ENCODE peak calls at places on chromosomes 3 and 15, in seven cellular contexts. U, S, E, M, O, K and Q are unnamed samples.

GRCh38 chr3:143482106-143483088 is 362.8 kb downstream of the CHST2 start:
- DNase-seq in O (no peak), S (no peak), U (no peak), M (no peak), K (no peak), E (no peak), Q (no peak)

GRCh38 chr3:181974198-181974597 is 262.5 kb downstream of the SOX2 start:
- DNase-seq in U (no peak), E (no peak), S (no peak), K (no peak), M (no peak), O (no peak), Q (no peak)

GRCh38 chr3:11331101-11331500 is 58.9 kb downstream of the ATG7 start:
- DNase-seq in S (no peak), E (peak; percentile 73), O (no peak), M (no peak), K (no peak), U (no peak), Q (no peak)

GRCh38 chr3:45611619-45612018 is 17.1 kb downstream of the LIMD1 start:
- DNase-seq in U (no peak), M (peak; percentile 74), O (no peak), K (no peak), E (no peak), S (no peak), Q (no peak)

GRCh38 chr3:149810846-149811245 is 2.2 kb upstream of the RNF13 start:
- DNase-seq in U (no peak), O (no peak), M (no peak), K (no peak), E (no peak), S (no peak), Q (no peak)

GRCh38 chr3:87503901-87504498 is 227.6 kb upstream of the POU1F1 start:
- DNase-seq in M (peak; percentile 75), E (peak; percentile 85), U (peak; percentile 83), O (no peak), K (no peak), S (no peak), Q (no peak)

GRCh38 chr3:108946292-108947290 is 7.1 kb downstream of the GUCA1C start:
- DNase-seq in S (no peak), K (no peak), U (no peak), O (no peak), E (no peak), M (no peak), Q (no peak)

GRCh38 chr3:26535151-26535550 is 87.4 kb upstream of the LRRC3B start:
- DNase-seq in U (no peak), M (no peak), E (no peak), K (no peak), O (no peak), S (no peak), Q (no peak)

GRCh38 chr3:33132019-33132360 is 18.2 kb downstream of the CRTAP start:
- DNase-seq in S (no peak), M (no peak), E (no peak), K (no peak), O (no peak), U (no peak), Q (no peak)

GRCh38 chr15:58773024-58773423 is 1.9 kb downstream of the MINDY2 start:
- DNase-seq in E (no peak), S (no peak), K (no peak), M (no peak), U (no peak), O (no peak), Q (no peak)

GRCh38 chr15:71780349-71780976 is 29.9 kb upstream of the NR2E3 start:
- DNase-seq in S (no peak), O (peak; percentile 70), U (peak; percentile 97), K (peak; percentile 28), E (peak; percentile 84), M (peak; percentile 80), Q (no peak)

GRCh38 chr3:104273046-104273649 is 1093.6 kb upstream of the ALCAM start:
- DNase-seq in U (peak; percentile 74), K (no peak), O (no peak), S (no peak), E (peak; percentile 34), M (peak; percentile 24), Q (no peak)

GRCh38 chr15:78453447-78453846 is 15.4 kb downstream of the IREB2 start:
- DNase-seq in U (no peak), O (no peak), M (no peak), S (no peak), K (no peak), E (no peak), Q (no peak)

GRCh38 chr3:105906834-105907233 is 38.0 kb upstream of the CBLB start:
- DNase-seq in M (no peak), S (no peak), O (no peak), K (no peak), E (peak; percentile 36), U (no peak), Q (peak; percentile 32)

GRCh38 chr3:160035757-160036156 is 47.1 kb downstream of the IL12A start:
- DNase-seq in K (no peak), S (no peak), O (no peak), M (no peak), U (no peak), E (no peak), Q (no peak)

GRCh38 chr3:160756907-160757623 is 1.0 kb downstream of the PPM1L start:
- DNase-seq in E (peak; percentile 1), U (peak; percentile 62), S (no peak), O (peak; percentile 58), M (peak; percentile 58), K (peak; percentile 19), Q (no peak)

GRCh38 chr3:171660126-171660661 is 150.1 kb downstream of the PLD1 start:
- DNase-seq in K (no peak), M (no peak), O (no peak), S (no peak), E (no peak), U (no peak), Q (no peak)

GRCh38 chr15:28273468-28273867 is 48.5 kb downstream of the HERC2 start:
- DNase-seq in M (peak; percentile 51), U (peak; percentile 56), E (peak; percentile 38), S (no peak), K (no peak), O (no peak), Q (no peak)

GRCh38 chr3:178001670-178002101 is 534.5 kb upstream of the KCNMB2 start:
- DNase-seq in M (no peak), O (peak; percentile 11), S (no peak), E (no peak), U (no peak), K (no peak), Q (no peak)

GRCh38 chr3:113968986-113969385 is 21.2 kb downstream of the ZDHHC23 start:
- DNase-seq in U (peak; percentile 12), E (no peak), K (no peak), M (no peak), O (no peak), S (no peak), Q (no peak)

GRCh38 chr3:197374951-197375560 is 76.6 kb upstream of the DLG1 start:
- DNase-seq in K (no peak), U (no peak), E (no peak), M (no peak), O (peak; percentile 18), S (no peak), Q (no peak)

GRCh38 chr3:94787734-94788133 is 724.9 kb downstream of the NSUN3 start:
- DNase-seq in E (no peak), K (no peak), S (no peak), M (no peak), O (no peak), U (no peak), Q (no peak)

GRCh38 chr15:87032291-87032690 is 952.6 kb downstream of the AGBL1 start:
- DNase-seq in K (no peak), U (peak; percentile 8), S (peak; percentile 79), O (no peak), M (no peak), E (no peak), Q (no peak)

GRCh38 chr3:170258105-170258487 is 35.9 kb downstream of the PRKCI start:
- DNase-seq in O (no peak), U (peak; percentile 37), E (no peak), S (no peak), K (no peak), M (no peak), Q (no peak)

GRCh38 chr3:147369671-147370123 is 36.6 kb downstream of the ZIC4 start:
- DNase-seq in K (no peak), O (no peak), M (peak; percentile 74), U (no peak), E (no peak), S (no peak), Q (no peak)

GRCh38 chr15:70613259-70613658 is 150.1 kb downstream of the UACA start:
- DNase-seq in E (no peak), S (no peak), M (no peak), K (peak; percentile 61), U (no peak), O (no peak), Q (no peak)

GRCh38 chr3:193507566-193507965 is 47.1 kb downstream of the ATP13A4 start:
- DNase-seq in M (no peak), K (no peak), S (no peak), U (no peak), O (no peak), E (no peak), Q (no peak)

GRCh38 chr3:193508108-193508507 is 46.6 kb downstream of the ATP13A4 start:
- DNase-seq in S (no peak), E (no peak), M (no peak), U (no peak), O (no peak), K (no peak), Q (no peak)

GRCh38 chr3:193510154-193510553 is 44.5 kb downstream of the ATP13A4 start:
- DNase-seq in S (no peak), M (no peak), K (no peak), U (no peak), E (no peak), O (no peak), Q (no peak)

GRCh38 chr3:193509103-193509965 is 45.4 kb downstream of the ATP13A4 start:
- DNase-seq in O (no peak), E (no peak), S (no peak), K (no peak), U (no peak), M (no peak), Q (no peak)
- H3K4me3 ChIP-seq in O (no peak overlapping the region), E (no peak overlapping the region), S (no peak overlapping the region), K (no peak overlapping the region), U (no peak overlapping the region), M (no peak overlapping the region), Q (no peak overlapping the region)

GRCh38 chr3:165696496-165696895 is 140.7 kb downstream of the BCHE start:
- DNase-seq in M (no peak), E (no peak), K (no peak), S (no peak), U (no peak), O (no peak), Q (no peak)
- H3K4me1 ChIP-seq in M (no peaks in the 10 kb centered on the region), E (no peaks in the 10 kb centered on the region), K (no peaks in the 10 kb centered on the region), S (no peaks in the 10 kb centered on the region), U (no peaks in the 10 kb centered on the region), O (no peaks in the 10 kb centered on the region), Q (no peaks in the 10 kb centered on the region)

GRCh38 chr15:99250001-99250400 is 620 bp upstream of the TTC23 start:
- DNase-seq in M (no peak), K (no peak), S (no peak), U (no peak), O (no peak), E (no peak), Q (no peak)
- H3K27ac ChIP-seq in M (peak overlapping the region; percentile 81), K (no peak overlapping the region), S (peak overlapping the region; percentile 71), U (no peak overlapping the region), O (no peak overlapping the region), E (peak overlapping the region; percentile 89), Q (peak overlapping the region; percentile 99)

DNA sequence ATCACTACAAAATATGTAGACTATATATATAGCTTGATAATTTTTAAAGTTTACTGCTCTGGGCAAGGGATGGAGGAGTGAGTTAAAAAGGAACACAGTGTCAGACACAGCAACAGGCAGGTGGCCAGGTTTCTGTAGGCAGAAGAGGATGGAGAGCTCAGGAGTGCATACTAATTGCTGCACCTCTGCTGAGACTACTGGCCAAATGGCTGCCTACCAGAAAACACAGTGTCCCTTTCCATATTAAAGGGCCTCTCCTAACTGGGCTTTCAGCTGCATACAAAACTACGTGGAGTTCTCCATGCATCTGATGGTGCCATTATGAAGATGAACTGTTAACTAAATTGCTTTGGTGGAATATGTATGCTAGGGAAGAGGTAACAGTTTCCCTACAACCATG is 1.8 kb downstream of the ATP13A4 start:
- DNase-seq in S (no peak), K (no peak), M (no peak), E (no peak), U (no peak), O (no peak), Q (peak; percentile 56)
- H3K4me3 ChIP-seq in S (no peak overlapping the region), K (no peak overlapping the region), M (no peak overlapping the region), E (no peak overlapping the region), U (no peak overlapping the region), O (no peak overlapping the region), Q (peak overlapping the region; percentile 12)